ENCODE peak calls at places on chromosomes 5 and 9, in six cellular contexts. One of them, this sample, is unnamed.

GRCh38 chr9:105950894-105951293 is 256.6 kb downstream of the TMEM38B start:
- DNase-seq in AG10803: no peak
- DNase-seq in neural crest cell: no peak
- DNase-seq in nephron progenitor cell: no peak
- DNase-seq in WERI-Rb-1: no peak
- DNase-seq in kidney: no peak
- DNase-seq in this sample: no peak

GRCh38 chr9:18245911-18246310 is 228.0 kb upstream of the ADAMTSL1 start:
- DNase-seq in AG10803: peak; percentile 29
- DNase-seq in WERI-Rb-1: no peak
- DNase-seq in kidney: no peak
- DNase-seq in neural crest cell: no peak
- DNase-seq in nephron progenitor cell: no peak
- DNase-seq in this sample: no peak

GRCh38 chr5:10145922-10146321 is 103.8 kb downstream of the ATPSCKMT start:
- DNase-seq in WERI-Rb-1: no peak
- DNase-seq in kidney: no peak
- DNase-seq in AG10803: peak; percentile 67
- DNase-seq in neural crest cell: no peak
- DNase-seq in nephron progenitor cell: no peak
- DNase-seq in this sample: no peak

GRCh38 chr9:133558191-133559126 is 24.0 kb downstream of the ADAMTSL2 start:
- DNase-seq in AG10803: peak; percentile 79
- DNase-seq in kidney: no peak
- DNase-seq in WERI-Rb-1: no peak
- DNase-seq in neural crest cell: peak; percentile 39
- DNase-seq in nephron progenitor cell: no peak
- DNase-seq in this sample: peak; percentile 71

GRCh38 chr9:133144142-133144886 is 19.4 kb downstream of the GBGT1 start:
- DNase-seq in nephron progenitor cell: peak; percentile 89
- DNase-seq in kidney: peak; percentile 96
- DNase-seq in neural crest cell: peak; percentile 76
- DNase-seq in WERI-Rb-1: peak; percentile 75
- DNase-seq in AG10803: peak; percentile 54
- DNase-seq in this sample: peak; percentile 97

GRCh38 chr5:157384971-157385709 is 74.9 kb upstream of the NIPAL4 start:
- DNase-seq in AG10803: peak; percentile 100
- DNase-seq in WERI-Rb-1: no peak
- DNase-seq in kidney: no peak
- DNase-seq in neural crest cell: no peak
- DNase-seq in nephron progenitor cell: no peak
- DNase-seq in this sample: no peak

GRCh38 chr9:133823189-133824105 is 85.3 kb upstream of the SARDH start:
- DNase-seq in AG10803: no peak
- DNase-seq in kidney: no peak
- DNase-seq in neural crest cell: no peak
- DNase-seq in nephron progenitor cell: no peak
- DNase-seq in WERI-Rb-1: no peak
- DNase-seq in this sample: no peak

GRCh38 chr9:16360247-16360646 is 510.2 kb downstream of the BNC2 start:
- DNase-seq in nephron progenitor cell: no peak
- DNase-seq in AG10803: no peak
- DNase-seq in WERI-Rb-1: no peak
- DNase-seq in kidney: no peak
- DNase-seq in neural crest cell: no peak
- DNase-seq in this sample: no peak

GRCh38 chr9:97705354-97705950 is 8.3 kb upstream of the XPA start:
- DNase-seq in nephron progenitor cell: no peak
- DNase-seq in WERI-Rb-1: no peak
- DNase-seq in AG10803: no peak
- DNase-seq in neural crest cell: no peak
- DNase-seq in kidney: no peak
- DNase-seq in this sample: no peak

GRCh38 chr9:36151306-36152210 is 15.0 kb downstream of the GLIPR2 start:
- DNase-seq in neural crest cell: no peak
- DNase-seq in AG10803: peak; percentile 75
- DNase-seq in nephron progenitor cell: no peak
- DNase-seq in kidney: peak; percentile 83
- DNase-seq in WERI-Rb-1: no peak
- DNase-seq in this sample: peak; percentile 95

GRCh38 chr5:54007822-54008777 is 302.3 kb downstream of the ARL15 start:
- DNase-seq in nephron progenitor cell: no peak
- DNase-seq in kidney: no peak
- DNase-seq in AG10803: no peak
- DNase-seq in WERI-Rb-1: no peak
- DNase-seq in neural crest cell: no peak
- DNase-seq in this sample: no peak

GRCh38 chr5:177403194-177403825 is 2.8 kb upstream of the PFN3 start:
- DNase-seq in neural crest cell: peak; percentile 21
- DNase-seq in AG10803: no peak
- DNase-seq in kidney: peak; percentile 78
- DNase-seq in nephron progenitor cell: peak; percentile 38
- DNase-seq in WERI-Rb-1: peak; percentile 33
- DNase-seq in this sample: peak; percentile 71

GRCh38 chr9:119026120-119026519 is 343.1 kb downstream of the BRINP1 start:
- DNase-seq in neural crest cell: no peak
- DNase-seq in nephron progenitor cell: no peak
- DNase-seq in kidney: peak; percentile 45
- DNase-seq in AG10803: peak; percentile 90
- DNase-seq in WERI-Rb-1: peak; percentile 10
- DNase-seq in this sample: no peak

GRCh38 chr5:87277279-87277835 is 9.7 kb downstream of the RASA1 start:
- DNase-seq in neural crest cell: no peak
- DNase-seq in kidney: no peak
- DNase-seq in nephron progenitor cell: no peak
- DNase-seq in WERI-Rb-1: no peak
- DNase-seq in AG10803: peak; percentile 65
- DNase-seq in this sample: no peak

GRCh38 chr9:115651456-115651855 is 502.1 kb upstream of the PAPPA start:
- DNase-seq in kidney: no peak
- DNase-seq in neural crest cell: no peak
- DNase-seq in WERI-Rb-1: no peak
- DNase-seq in nephron progenitor cell: no peak
- DNase-seq in AG10803: peak; percentile 70
- DNase-seq in this sample: no peak

GRCh38 chr9:2228641-2229040 is 213.5 kb downstream of the SMARCA2 start:
- DNase-seq in WERI-Rb-1: no peak
- DNase-seq in kidney: no peak
- DNase-seq in nephron progenitor cell: no peak
- DNase-seq in AG10803: no peak
- DNase-seq in neural crest cell: no peak
- DNase-seq in this sample: no peak

GRCh38 chr5:68161156-68161555 is 54.4 kb upstream of the PIK3R1 start:
- DNase-seq in nephron progenitor cell: no peak
- DNase-seq in WERI-Rb-1: peak; percentile 20
- DNase-seq in AG10803: no peak
- DNase-seq in neural crest cell: no peak
- DNase-seq in kidney: no peak
- DNase-seq in this sample: no peak

GRCh38 chr9:88766778-88767503 is 224.3 kb upstream of the S1PR3 start:
- DNase-seq in kidney: no peak
- DNase-seq in WERI-Rb-1: no peak
- DNase-seq in nephron progenitor cell: no peak
- DNase-seq in neural crest cell: no peak
- DNase-seq in AG10803: peak; percentile 64
- DNase-seq in this sample: no peak

GRCh38 chr9:133455936-133456335 is 3.8 kb upstream of the CACFD1 start:
- DNase-seq in WERI-Rb-1: no peak
- DNase-seq in nephron progenitor cell: no peak
- DNase-seq in AG10803: no peak
- DNase-seq in kidney: no peak
- DNase-seq in neural crest cell: no peak
- DNase-seq in this sample: no peak

GRCh38 chr5:61357745-61358144 is 25.7 kb downstream of the ZSWIM6 start:
- DNase-seq in nephron progenitor cell: no peak
- DNase-seq in neural crest cell: no peak
- DNase-seq in kidney: no peak
- DNase-seq in AG10803: no peak
- DNase-seq in WERI-Rb-1: peak; percentile 26
- DNase-seq in this sample: peak; percentile 21

GRCh38 chr9:6843742-6844141 is 86.0 kb downstream of the KDM4C start:
- DNase-seq in kidney: no peak
- DNase-seq in AG10803: no peak
- DNase-seq in WERI-Rb-1: no peak
- DNase-seq in nephron progenitor cell: no peak
- DNase-seq in neural crest cell: no peak
- DNase-seq in this sample: peak; percentile 7

GRCh38 chr9:34958411-34958982 is 412 bp downstream of the PHF24 start:
- DNase-seq in kidney: no peak
- DNase-seq in AG10803: no peak
- DNase-seq in WERI-Rb-1: no peak
- DNase-seq in nephron progenitor cell: no peak
- DNase-seq in neural crest cell: no peak
- DNase-seq in this sample: no peak

DNA sequence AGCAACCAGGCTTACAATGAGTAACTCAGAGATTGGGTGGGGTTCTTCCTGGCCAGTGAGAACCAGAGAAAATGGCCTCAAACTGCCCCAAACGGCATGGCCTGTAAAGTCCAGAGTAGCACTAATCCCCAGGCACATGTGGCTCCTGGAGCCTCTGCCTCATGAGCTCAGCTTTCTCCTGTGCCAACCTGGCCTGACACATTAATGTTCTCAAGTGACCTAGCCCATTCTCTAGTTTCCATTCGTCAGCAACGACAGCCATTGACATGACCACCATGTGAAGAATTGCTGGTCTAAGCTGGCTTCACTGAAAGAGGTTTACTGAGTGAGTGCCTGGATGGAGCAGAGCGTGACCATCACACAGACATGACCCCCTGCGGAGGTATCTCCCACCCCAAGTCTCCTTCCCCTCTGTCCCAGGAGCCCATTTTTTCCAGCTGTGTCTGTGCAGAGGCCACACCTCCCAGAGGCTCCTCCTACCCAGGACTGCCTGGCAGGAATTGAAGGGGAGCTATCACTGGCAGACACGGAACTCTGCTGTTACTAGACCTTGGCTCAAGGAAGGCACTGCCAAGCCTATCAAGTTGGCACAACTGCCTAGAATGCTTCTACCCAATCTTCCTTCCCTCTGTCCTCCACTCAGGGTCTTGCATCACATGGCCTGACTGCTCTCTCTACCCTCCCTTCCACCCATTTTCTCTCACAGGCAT is 59.0 kb upstream of the BOD1 start:
- DNase-seq in nephron progenitor cell: no peak
- DNase-seq in WERI-Rb-1: no peak
- DNase-seq in AG10803: no peak
- DNase-seq in neural crest cell: no peak
- DNase-seq in kidney: no peak
- DNase-seq in this sample: no peak
- TF ChIP-seq CTCF in nephron progenitor cell: no peak
- TF ChIP-seq CTCF in WERI-Rb-1: no peak
- TF ChIP-seq CTCF in AG10803: no peak
- TF ChIP-seq CTCF in neural crest cell: no peak
- TF ChIP-seq CTCF in kidney: no peak
- TF ChIP-seq CTCF in this sample: no peak

GRCh38 chr9:128721487-128722010 is 2.4 kb downstream of the ZDHHC12 start:
- DNase-seq in AG10803: no peak
- DNase-seq in nephron progenitor cell: no peak
- DNase-seq in WERI-Rb-1: no peak
- DNase-seq in neural crest cell: no peak
- DNase-seq in kidney: no peak
- DNase-seq in this sample: no peak
- TF ChIP-seq CTCF in AG10803: no peak
- TF ChIP-seq CTCF in nephron progenitor cell: no peak
- TF ChIP-seq CTCF in WERI-Rb-1: no peak
- TF ChIP-seq CTCF in neural crest cell: no peak
- TF ChIP-seq CTCF in kidney: no peak
- TF ChIP-seq CTCF in this sample: no peak

DNA sequence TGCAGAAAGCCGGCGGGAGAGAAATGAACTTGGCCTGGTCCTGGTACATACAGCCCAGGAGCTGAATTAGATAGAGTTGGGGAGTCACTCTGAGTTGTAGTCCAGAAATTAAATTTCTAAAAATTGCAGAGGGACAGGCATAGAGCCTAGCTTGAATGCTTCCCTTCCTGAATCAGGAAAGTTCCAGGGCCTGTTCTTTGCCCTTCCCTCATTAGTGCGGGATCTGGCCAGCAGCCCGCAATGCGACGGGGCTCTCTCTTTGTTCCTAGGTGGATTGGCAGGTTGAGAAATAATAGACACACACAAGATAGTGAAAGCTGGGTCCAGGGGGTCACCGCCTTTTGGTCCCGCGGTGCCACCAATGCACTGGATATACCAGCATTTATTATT is 34.0 kb downstream of the MFAP3 start:
- DNase-seq in nephron progenitor cell: no peak
- DNase-seq in WERI-Rb-1: no peak
- DNase-seq in neural crest cell: no peak
- DNase-seq in AG10803: no peak
- DNase-seq in kidney: no peak
- DNase-seq in this sample: no peak
- TF ChIP-seq CTCF in nephron progenitor cell: no peak
- TF ChIP-seq CTCF in WERI-Rb-1: no peak
- TF ChIP-seq CTCF in neural crest cell: no peak
- TF ChIP-seq CTCF in AG10803: no peak
- TF ChIP-seq CTCF in kidney: no peak
- TF ChIP-seq CTCF in this sample: no peak

GRCh38 chr5:158816306-158816705 is 283.4 kb downstream of the EBF1 start:
- DNase-seq in neural crest cell: no peak
- DNase-seq in nephron progenitor cell: no peak
- DNase-seq in WERI-Rb-1: no peak
- DNase-seq in kidney: no peak
- DNase-seq in AG10803: no peak
- DNase-seq in this sample: no peak
- TF ChIP-seq CTCF in neural crest cell: no peak
- TF ChIP-seq CTCF in nephron progenitor cell: no peak
- TF ChIP-seq CTCF in WERI-Rb-1: no peak
- TF ChIP-seq CTCF in kidney: no peak
- TF ChIP-seq CTCF in AG10803: no peak
- TF ChIP-seq CTCF in this sample: no peak

DNA sequence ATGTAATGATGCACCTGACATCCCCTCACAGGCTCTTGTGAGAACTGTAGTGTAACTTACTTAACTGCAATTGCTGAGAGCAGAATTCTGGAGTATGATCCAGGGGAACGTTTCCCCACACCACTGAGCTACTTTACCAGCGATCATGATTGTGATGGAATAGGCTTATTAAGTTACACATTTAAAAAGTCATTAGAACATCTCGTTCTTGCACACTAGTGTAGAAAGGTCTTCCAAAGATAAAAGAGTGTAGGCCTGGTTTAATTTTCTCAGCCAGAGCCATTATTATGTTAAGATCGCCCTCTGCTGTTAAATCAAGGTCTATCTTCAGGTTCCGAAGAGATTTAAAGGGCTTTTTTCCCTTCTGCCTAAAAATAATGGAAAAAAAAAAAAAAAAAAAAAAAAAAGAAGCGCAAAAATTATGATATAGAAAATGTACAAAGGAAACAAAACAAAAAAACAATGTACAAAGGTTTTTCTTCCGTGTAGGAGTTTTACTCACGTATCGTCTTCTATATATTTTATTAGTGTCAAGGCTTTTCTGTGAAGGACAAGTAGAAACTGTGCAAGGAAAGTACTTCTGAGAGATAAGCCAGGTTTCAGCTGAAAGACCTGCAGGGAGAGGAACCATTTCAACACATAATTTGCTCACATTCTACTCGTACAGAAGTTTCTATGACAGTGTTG is 18.6 kb upstream of the MOB3B start:
- DNase-seq in neural crest cell: no peak
- DNase-seq in kidney: no peak
- DNase-seq in WERI-Rb-1: no peak
- DNase-seq in AG10803: peak; percentile 49
- DNase-seq in nephron progenitor cell: no peak
- DNase-seq in this sample: no peak
- TF ChIP-seq CTCF in neural crest cell: peak; percentile 73
- TF ChIP-seq CTCF in kidney: peak; percentile 55
- TF ChIP-seq CTCF in WERI-Rb-1: peak; percentile 22
- TF ChIP-seq CTCF in AG10803: peak; percentile 65
- TF ChIP-seq CTCF in nephron progenitor cell: peak; percentile 53
- TF ChIP-seq CTCF in this sample: peak; percentile 52

This sample was measured in activated CD8-positive, alpha-beta T cell treated with anti-CD3 and anti-CD28 coated beads for 36 hours.